ENCODE peak calls at places on chromosome 4, in five cellular contexts. One of them, this sample, is unnamed.

GRCh38 chr4:77036206-77036605 is 39.6 kb downstream of the CCNI start:
- DNase-seq in GM10248: no peak
- DNase-seq in SHP77: no peak
- DNase-seq in glutamatergic neuron: no peak
- DNase-seq in fibroblast of pulmonary artery: peak
- DNase-seq in this sample: no peak

GRCh38 chr4:142293536-142293935 is 552.6 kb downstream of the INPP4B start:
- DNase-seq in fibroblast of pulmonary artery: peak
- DNase-seq in SHP77: no peak
- DNase-seq in glutamatergic neuron: no peak
- DNase-seq in GM10248: no peak
- DNase-seq in this sample: no peak

GRCh38 chr4:6986067-6986780 is 56.9 kb upstream of the TADA2B start:
- DNase-seq in SHP77: no peak
- DNase-seq in GM10248: no peak
- DNase-seq in glutamatergic neuron: peak
- DNase-seq in fibroblast of pulmonary artery: peak
- DNase-seq in this sample: no peak

GRCh38 chr4:81314897-81315470 is 100.0 kb upstream of the PRKG2 start:
- DNase-seq in fibroblast of pulmonary artery: peak
- DNase-seq in GM10248: no peak
- DNase-seq in SHP77: peak
- DNase-seq in glutamatergic neuron: no peak
- DNase-seq in this sample: peak

GRCh38 chr4:166435449-166435848 is 562.4 kb downstream of the TLL1 start:
- DNase-seq in glutamatergic neuron: no peak
- DNase-seq in fibroblast of pulmonary artery: peak
- DNase-seq in SHP77: no peak
- DNase-seq in GM10248: no peak
- DNase-seq in this sample: no peak

GRCh38 chr4:185792384-185793146 is 19.4 kb downstream of the SORBS2 start:
- DNase-seq in fibroblast of pulmonary artery: peak
- DNase-seq in SHP77: no peak
- DNase-seq in glutamatergic neuron: no peak
- DNase-seq in GM10248: no peak
- DNase-seq in this sample: no peak

GRCh38 chr4:186392017-186392416 is 126.0 kb downstream of the F11 start:
- DNase-seq in GM10248: no peak
- DNase-seq in glutamatergic neuron: no peak
- DNase-seq in SHP77: no peak
- DNase-seq in fibroblast of pulmonary artery: no peak
- DNase-seq in this sample: no peak

GRCh38 chr4:151316645-151317044 is 8.8 kb downstream of the SH3D19 start:
- DNase-seq in GM10248: no peak
- DNase-seq in SHP77: no peak
- DNase-seq in fibroblast of pulmonary artery: no peak
- DNase-seq in glutamatergic neuron: no peak
- DNase-seq in this sample: no peak

GRCh38 chr4:152281822-152282221 is 254.1 kb downstream of the FBXW7 start:
- DNase-seq in glutamatergic neuron: no peak
- DNase-seq in SHP77: no peak
- DNase-seq in fibroblast of pulmonary artery: no peak
- DNase-seq in GM10248: no peak
- DNase-seq in this sample: no peak

GRCh38 chr4:131459430-131460101 is 1689.5 kb upstream of the PCDH10 start:
- DNase-seq in SHP77: no peak
- DNase-seq in GM10248: no peak
- DNase-seq in fibroblast of pulmonary artery: no peak
- DNase-seq in glutamatergic neuron: no peak
- DNase-seq in this sample: no peak

GRCh38 chr4:153649572-153649991 is 34.5 kb upstream of the TLR2 start:
- DNase-seq in SHP77: no peak
- DNase-seq in GM10248: no peak
- DNase-seq in fibroblast of pulmonary artery: peak
- DNase-seq in glutamatergic neuron: no peak
- DNase-seq in this sample: no peak

GRCh38 chr4:825969-826330 is at the start of gene CPLX1:
- DNase-seq in GM10248: no peak
- DNase-seq in SHP77: no peak
- DNase-seq in glutamatergic neuron: peak
- DNase-seq in fibroblast of pulmonary artery: no peak
- DNase-seq in this sample: peak

GRCh38 chr4:114281561-114281960 is 302.1 kb upstream of the ARSJ start:
- DNase-seq in fibroblast of pulmonary artery: peak
- DNase-seq in glutamatergic neuron: no peak
- DNase-seq in SHP77: no peak
- DNase-seq in GM10248: no peak
- DNase-seq in this sample: no peak

GRCh38 chr4:127686656-127687055 is 43.5 kb upstream of the SLC25A31 start:
- DNase-seq in GM10248: no peak
- DNase-seq in SHP77: no peak
- DNase-seq in glutamatergic neuron: no peak
- DNase-seq in fibroblast of pulmonary artery: peak
- DNase-seq in this sample: no peak

GRCh38 chr4:11467931-11468330 is 39.2 kb upstream of the HS3ST1 start:
- DNase-seq in glutamatergic neuron: no peak
- DNase-seq in fibroblast of pulmonary artery: no peak
- DNase-seq in GM10248: no peak
- DNase-seq in SHP77: no peak
- DNase-seq in this sample: no peak

GRCh38 chr4:106671711-106672110 is 303.1 kb upstream of the GIMD1 start:
- DNase-seq in glutamatergic neuron: no peak
- DNase-seq in GM10248: no peak
- DNase-seq in fibroblast of pulmonary artery: no peak
- DNase-seq in SHP77: no peak
- DNase-seq in this sample: no peak

GRCh38 chr4:151031831-151032605 is 16.9 kb upstream of the LRBA start:
- DNase-seq in fibroblast of pulmonary artery: peak
- DNase-seq in glutamatergic neuron: no peak
- DNase-seq in GM10248: peak
- DNase-seq in SHP77: no peak
- DNase-seq in this sample: no peak